ENCODE peak calls at places on chromosomes 5 and 9, in five cellular contexts. D is mesenchymal stem cell, V is mesendoderm, C is psoas muscle, I is AG09309. T is an unnamed sample.

GRCh38 chr5:138336952-138337684 is 948 bp upstream of the FAM53C start:
- DNase-seq in D (peak; percentile 91), V (peak; percentile 93), C (peak; percentile 80), I (no peak), T (peak; percentile 91)

GRCh38 chr5:14036514-14036913 is 92.0 kb upstream of the DNAH5 start:
- DNase-seq in D (peak; percentile 63), V (peak; percentile 73), C (no peak), I (no peak), T (no peak)

GRCh38 chr5:92309336-92309991 is 926.3 kb upstream of the ARRDC3 start:
- DNase-seq in D (peak; percentile 54), V (peak; percentile 23), C (no peak), I (peak; percentile 29), T (peak; percentile 48)

GRCh38 chr9:37987467-37987981 is 81.5 kb downstream of the SHB start:
- DNase-seq in D (no peak), V (no peak), C (no peak), I (no peak), T (no peak)

GRCh38 chr5:158881076-158881880 is 218.4 kb downstream of the EBF1 start:
- DNase-seq in D (peak; percentile 16), V (no peak), C (no peak), I (no peak), T (peak; percentile 29)

GRCh38 chr5:110086658-110087388 is 397.1 kb downstream of the MAN2A1 start:
- DNase-seq in D (peak; percentile 96), V (no peak), C (peak; percentile 39), I (peak; percentile 35), T (peak; percentile 85)

GRCh38 chr9:133048595-133048994 is 13.2 kb upstream of the CEL start:
- DNase-seq in D (peak; percentile 29), V (peak; percentile 51), C (no peak), I (no peak), T (peak; percentile 30)

GRCh38 chr9:110104201-110104845 is 103.6 kb downstream of the C9orf152 start:
- DNase-seq in D (peak; percentile 70), V (peak; percentile 77), C (no peak), I (no peak), T (no peak)

GRCh38 chr9:4167040-4167671 is 132.7 kb downstream of the GLIS3 start:
- DNase-seq in D (no peak), V (no peak), C (no peak), I (peak; percentile 21), T (peak; percentile 91)

GRCh38 chr9:125854553-125855275 is 107.5 kb downstream of the PBX3 start:
- DNase-seq in D (peak; percentile 52), V (peak; percentile 73), C (no peak), I (peak; percentile 32), T (no peak)

GRCh38 chr5:33738967-33739366 is 152.8 kb downstream of the ADAMTS12 start:
- DNase-seq in D (no peak), V (no peak), C (no peak), I (no peak), T (peak; percentile 47)

GRCh38 chr5:1876708-1877433 is 5.9 kb downstream of the IRX4 start:
- DNase-seq in D (no peak), V (peak; percentile 16), C (no peak), I (no peak), T (peak; percentile 63)

GRCh38 chr5:81774359-81774758 is 23.5 kb upstream of the SSBP2 start:
- DNase-seq in D (no peak), V (no peak), C (no peak), I (no peak), T (no peak)

GRCh38 chr5:151571270-151572173 is 19.6 kb downstream of the FAT2 start:
- DNase-seq in D (no peak), V (no peak), C (no peak), I (no peak), T (no peak)

GRCh38 chr5:115557667-115558387 is 13.3 kb upstream of the FEM1C start:
- DNase-seq in D (peak; percentile 33), V (no peak), C (no peak), I (no peak), T (no peak)

GRCh38 chr5:9468070-9468388 is 77.8 kb downstream of the SEMA5A start:
- DNase-seq in D (peak; percentile 94), V (peak; percentile 50), C (no peak), I (peak; percentile 75), T (peak; percentile 76)

GRCh38 chr9:281753-282645 is 67.3 kb downstream of the DOCK8 start:
- DNase-seq in D (no peak), V (no peak), C (no peak), I (no peak), T (no peak)

GRCh38 chr5:178074266-178074952 is 38.9 kb upstream of the N4BP3 start:
- DNase-seq in D (no peak), V (peak; percentile 55), C (no peak), I (no peak), T (peak; percentile 15)

GRCh38 chr5:95895223-95895622 is 66.4 kb downstream of the ELL2 start:
- DNase-seq in D (no peak), V (no peak), C (no peak), I (no peak), T (no peak)

GRCh38 chr9:111400564-111400898 is 70.5 kb upstream of the OR2K2 start:
- DNase-seq in D (peak; percentile 23), V (no peak), C (no peak), I (no peak), T (no peak)

GRCh38 chr5:101102506-101102905 is 199.4 kb upstream of the ST8SIA4 start:
- DNase-seq in D (no peak), V (peak; percentile 14), C (no peak), I (no peak), T (no peak)

GRCh38 chr9:129587487-129588262 is 33.2 kb downstream of the C9orf50 start:
- DNase-seq in D (no peak), V (peak; percentile 53), C (no peak), I (no peak), T (no peak)

GRCh38 chr5:145562931-145563330 is 272.2 kb downstream of the PRELID2 start:
- DNase-seq in D (no peak), V (peak; percentile 33), C (no peak), I (no peak), T (no peak)

GRCh38 chr5:15601274-15601673 is 101.3 kb downstream of the FBXL7 start:
- DNase-seq in D (no peak), V (peak; percentile 38), C (no peak), I (no peak), T (no peak)

GRCh38 chr9:21653091-21653490 is 149.3 kb upstream of the MTAP start:
- DNase-seq in D (no peak), V (no peak), C (no peak), I (no peak), T (no peak)

GRCh38 chr9:7234144-7234543 is 476.4 kb downstream of the KDM4C start:
- DNase-seq in D (peak; percentile 47), V (peak; percentile 90), C (no peak), I (no peak), T (peak; percentile 21)

GRCh38 chr5:20574576-20574975 is 586.6 kb upstream of the CDH18 start:
- DNase-seq in D (no peak), V (no peak), C (no peak), I (no peak), T (no peak)

GRCh38 chr5:76431779-76432178 is 28.7 kb downstream of the IQGAP2 start:
- DNase-seq in D (no peak), V (no peak), C (no peak), I (no peak), T (no peak)

GRCh38 chr9:7756088-7756487 is 43.5 kb downstream of the DMAC1 start:
- DNase-seq in D (no peak), V (no peak), C (no peak), I (no peak), T (no peak)

GRCh38 chr9:15697459-15697858 is 144.6 kb downstream of the CCDC171 start:
- DNase-seq in D (peak; percentile 79), V (peak; percentile 9), C (no peak), I (peak; percentile 39), T (no peak)

GRCh38 chr5:139226131-139226530 is 28.0 kb upstream of the SIL1 start:
- DNase-seq in D (no peak), V (peak; percentile 35), C (no peak), I (no peak), T (no peak)

GRCh38 chr9:117485176-117485575 is 70.3 kb upstream of the ASTN2 start:
- DNase-seq in D (peak; percentile 1), V (peak; percentile 70), C (no peak), I (no peak), T (no peak)

DNA sequence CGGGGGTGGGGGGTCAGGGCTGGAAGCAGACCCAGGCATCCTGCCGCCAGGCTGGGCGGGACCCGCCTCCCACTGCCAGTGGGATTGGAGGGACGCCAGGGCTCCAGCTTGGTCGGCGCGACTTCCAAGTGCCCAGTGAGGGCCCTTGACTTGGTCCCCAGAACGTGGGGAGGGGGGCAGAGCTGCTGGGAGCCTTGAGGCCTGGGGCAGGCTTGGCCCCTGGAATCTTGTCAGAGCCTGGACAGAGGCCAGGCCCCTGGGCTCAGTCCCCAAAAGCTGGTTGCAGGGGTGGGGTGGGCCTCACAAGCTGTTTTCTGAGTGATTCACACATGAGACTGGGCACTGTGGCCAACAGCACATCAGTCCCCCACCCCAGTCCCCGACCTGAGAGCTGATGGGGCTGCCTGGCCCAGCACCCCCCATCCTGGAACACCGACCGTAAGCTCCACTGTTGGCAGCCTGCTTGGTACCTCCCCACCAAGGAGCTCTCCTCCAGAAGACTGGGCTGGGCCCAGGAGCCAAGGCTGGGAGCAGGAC is 528 bp downstream of the CLIC3 start:
- DNase-seq in D (no peak), V (no peak), C (no peak), I (no peak), T (no peak)
- H3K4me3 ChIP-seq in D (peak overlapping the region; percentile 47), V (no peak overlapping the region), C (no peak overlapping the region), I (no peak overlapping the region), T (no peak overlapping the region)

GRCh38 chr5:167485395-167485794 is 806.0 kb upstream of the WWC1 start:
- DNase-seq in D (no peak), V (no peak), C (no peak), I (no peak), T (no peak)
- H3K4me3 ChIP-seq in D (no peak overlapping the region), V (no peak overlapping the region), C (no peak overlapping the region), I (no peak overlapping the region), T (no peak overlapping the region)

GRCh38 chr5:169442354-169443248 is 141.0 kb upstream of the SPDL1 start:
- DNase-seq in D (peak; percentile 19), V (no peak), C (no peak), I (no peak), T (no peak)
- H3K4me3 ChIP-seq in D (peak overlapping the region; percentile 12), V (no peak overlapping the region), C (no peak overlapping the region), I (no peak overlapping the region), T (no peak overlapping the region)

GRCh38 chr9:134594376-134594941 is 47.1 kb upstream of the COL5A1 start:
- DNase-seq in D (no peak), V (no peak), C (no peak), I (no peak), T (no peak)

GRCh38 chr9:134595014-134595413 is 46.6 kb upstream of the COL5A1 start:
- DNase-seq in D (no peak), V (no peak), C (no peak), I (no peak), T (no peak)

GRCh38 chr9:134598884-134599245 is 42.7 kb upstream of the COL5A1 start:
- DNase-seq in D (no peak), V (no peak), C (no peak), I (no peak), T (peak; percentile 29)

GRCh38 chr9:134597957-134598883 is 43.4 kb upstream of the COL5A1 start:
- DNase-seq in D (peak; percentile 69), V (peak; percentile 39), C (no peak), I (no peak), T (no peak)

GRCh38 chr9:134597041-134597913 is 44.3 kb upstream of the COL5A1 start:
- DNase-seq in D (peak; percentile 44), V (no peak), C (no peak), I (no peak), T (no peak)
- H3K4me3 ChIP-seq in D (no peak overlapping the region), V (no peak overlapping the region), C (no peak overlapping the region), I (no peak overlapping the region), T (no peak overlapping the region)

T was measured in cardiac muscle cell.